ENCODE peak calls at places on chromosomes 16 and 17, in eight cellular contexts. Q, Z, J, A, H, Y, L and X are unnamed samples.

GRCh38 chr16:19389246-19389645 is 28.4 kb upstream of the TMC5 start:
- DNase-seq in Q (peak; percentile 83), Z (peak; percentile 89), J (peak; percentile 80), A (peak; percentile 84), H (no peak), Y (peak; percentile 19), L (no peak), X (no peak)

GRCh38 chr17:40915721-40916256 is 21.7 kb downstream of the KRT23 start:
- DNase-seq in Q (no peak), Z (no peak), J (no peak), A (no peak), H (no peak), Y (no peak), L (no peak), X (no peak)

GRCh38 chr17:81556175-81556691 is 4.1 kb upstream of the FAAP100 start:
- DNase-seq in Q (no peak), Z (no peak), J (no peak), A (no peak), H (no peak), Y (no peak), L (no peak), X (no peak)

GRCh38 chr17:56985371-56986162 is 7.6 kb downstream of the SCPEP1 start:
- DNase-seq in Q (no peak), Z (peak; percentile 61), J (no peak), A (no peak), H (no peak), Y (no peak), L (no peak), X (no peak)

GRCh38 chr17:1959871-1960569 is 65.1 kb downstream of the RTN4RL1 start:
- DNase-seq in Q (no peak), Z (no peak), J (no peak), A (no peak), H (no peak), Y (no peak), L (no peak), X (no peak)

GRCh38 chr17:74130276-74130675 is 73.2 kb upstream of the RPL38 start:
- DNase-seq in Q (no peak), Z (no peak), J (no peak), A (no peak), H (no peak), Y (no peak), L (no peak), X (no peak)

GRCh38 chr16:69767459-69768229 is 5.5 kb downstream of the WWP2 start:
- DNase-seq in Q (no peak), Z (no peak), J (no peak), A (no peak), H (no peak), Y (no peak), L (no peak), X (no peak)

GRCh38 chr16:17836868-17837602 is 366.3 kb upstream of the XYLT1 start:
- DNase-seq in Q (no peak), Z (no peak), J (no peak), A (no peak), H (no peak), Y (no peak), L (no peak), X (no peak)

GRCh38 chr16:89599451-89599858 is 14.0 kb upstream of the DPEP1 start:
- DNase-seq in Q (no peak), Z (no peak), J (no peak), A (peak; percentile 61), H (peak; percentile 55), Y (no peak), L (no peak), X (no peak)

GRCh38 chr17:16352303-16352837 is 899 bp downstream of the CENPV start:
- DNase-seq in Q (peak; percentile 48), Z (no peak), J (no peak), A (peak; percentile 54), H (no peak), Y (peak; percentile 53), L (no peak), X (peak; percentile 41)

GRCh38 chr17:47935961-47936360 is 5.4 kb upstream of the PNPO start:
- DNase-seq in Q (no peak), Z (no peak), J (no peak), A (no peak), H (no peak), Y (peak; percentile 14), L (no peak), X (no peak)

GRCh38 chr17:3665834-3666233 is 2.5 kb downstream of the TAX1BP3 start:
- DNase-seq in Q (no peak), Z (no peak), J (no peak), A (no peak), H (no peak), Y (no peak), L (no peak), X (no peak)

GRCh38 chr17:70159980-70160379 is 9.4 kb upstream of the KCNJ2 start:
- DNase-seq in Q (no peak), Z (no peak), J (no peak), A (no peak), H (no peak), Y (peak; percentile 81), L (no peak), X (no peak)

GRCh38 chr16:56851671-56852400 is 13.2 kb upstream of the SLC12A3 start:
- DNase-seq in Q (no peak), Z (no peak), J (no peak), A (no peak), H (peak; percentile 40), Y (peak; percentile 22), L (peak; percentile 47), X (no peak)

GRCh38 chr16:3819741-3820724 is 60.5 kb downstream of the CREBBP start:
- DNase-seq in Q (peak; percentile 38), Z (no peak), J (peak; percentile 62), A (peak; percentile 19), H (no peak), Y (peak; percentile 98), L (no peak), X (no peak)

GRCh38 chr17:13005530-13005929 is 12.3 kb downstream of the ELAC2 start:
- DNase-seq in Q (no peak), Z (no peak), J (no peak), A (no peak), H (peak; percentile 20), Y (no peak), L (peak; percentile 13), X (no peak)

GRCh38 chr17:76833034-76833689 is 35.0 kb upstream of the MGAT5B start:
- DNase-seq in Q (no peak), Z (no peak), J (no peak), A (no peak), H (no peak), Y (no peak), L (no peak), X (no peak)

GRCh38 chr17:31604936-31605335 is 213.5 kb downstream of the RAB11FIP4 start:
- DNase-seq in Q (no peak), Z (no peak), J (no peak), A (no peak), H (no peak), Y (no peak), L (no peak), X (no peak)

GRCh38 chr16:30747331-30747730 is 894 bp upstream of the PHKG2 start:
- DNase-seq in Q (no peak), Z (no peak), J (no peak), A (no peak), H (no peak), Y (no peak), L (no peak), X (no peak)

GRCh38 chr16:83579027-83579426 is 228.8 kb upstream of the HSBP1 start:
- DNase-seq in Q (no peak), Z (no peak), J (no peak), A (no peak), H (no peak), Y (no peak), L (no peak), X (no peak)

GRCh38 chr16:24538756-24539294 is 541 bp upstream of the RBBP6 start:
- DNase-seq in Q (peak; percentile 67), Z (peak; percentile 62), J (no peak), A (no peak), H (no peak), Y (no peak), L (no peak), X (no peak)

GRCh38 chr17:76558210-76559095 is 18.6 kb downstream of the PRCD start:
- DNase-seq in Q (no peak), Z (no peak), J (no peak), A (no peak), H (no peak), Y (peak; percentile 48), L (no peak), X (no peak)

GRCh38 chr16:67659675-67660563 is at the start of gene ACD:
- DNase-seq in Q (peak; percentile 92), Z (peak; percentile 91), J (peak; percentile 86), A (peak; percentile 93), H (peak; percentile 93), Y (peak; percentile 92), L (peak; percentile 96), X (peak; percentile 100)
- TF ChIP-seq POLR2A in Q (no peak), Z (peak; percentile 91), J (peak; percentile 77), A (peak; percentile 77), H (peak; percentile 31), Y (peak; percentile 79), L (peak; percentile 91), X (peak; percentile 75)

DNA sequence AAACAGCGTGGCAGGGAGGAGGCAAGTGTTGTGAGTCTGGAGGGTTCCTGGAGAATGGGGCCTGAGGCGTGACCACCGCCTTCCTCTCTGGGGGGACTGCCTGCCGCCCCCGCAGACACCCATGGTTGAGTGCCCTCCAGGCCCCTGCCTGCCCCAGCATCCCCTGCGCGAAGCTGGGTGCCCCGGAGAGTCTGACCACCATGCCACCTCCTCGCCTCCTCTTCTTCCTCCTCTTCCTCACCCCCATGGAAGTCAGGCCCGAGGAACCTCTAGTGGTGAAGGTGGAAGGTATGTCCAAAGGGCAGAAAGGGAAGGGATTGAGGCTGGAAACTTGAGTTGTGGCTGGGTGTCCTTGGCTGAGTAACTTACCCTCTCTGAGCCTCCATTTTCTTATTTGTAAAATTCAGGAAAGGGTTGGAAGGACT is at the start of gene CD19:
- DNase-seq in Q (no peak), Z (no peak), J (no peak), A (no peak), H (no peak), Y (no peak), L (no peak), X (no peak)
- TF ChIP-seq POLR2AphosphoS5 in Q (no peak), Z (no peak), J (no peak), A (no peak), H (no peak), Y (no peak), L (no peak), X (peak; percentile 56)

DNA sequence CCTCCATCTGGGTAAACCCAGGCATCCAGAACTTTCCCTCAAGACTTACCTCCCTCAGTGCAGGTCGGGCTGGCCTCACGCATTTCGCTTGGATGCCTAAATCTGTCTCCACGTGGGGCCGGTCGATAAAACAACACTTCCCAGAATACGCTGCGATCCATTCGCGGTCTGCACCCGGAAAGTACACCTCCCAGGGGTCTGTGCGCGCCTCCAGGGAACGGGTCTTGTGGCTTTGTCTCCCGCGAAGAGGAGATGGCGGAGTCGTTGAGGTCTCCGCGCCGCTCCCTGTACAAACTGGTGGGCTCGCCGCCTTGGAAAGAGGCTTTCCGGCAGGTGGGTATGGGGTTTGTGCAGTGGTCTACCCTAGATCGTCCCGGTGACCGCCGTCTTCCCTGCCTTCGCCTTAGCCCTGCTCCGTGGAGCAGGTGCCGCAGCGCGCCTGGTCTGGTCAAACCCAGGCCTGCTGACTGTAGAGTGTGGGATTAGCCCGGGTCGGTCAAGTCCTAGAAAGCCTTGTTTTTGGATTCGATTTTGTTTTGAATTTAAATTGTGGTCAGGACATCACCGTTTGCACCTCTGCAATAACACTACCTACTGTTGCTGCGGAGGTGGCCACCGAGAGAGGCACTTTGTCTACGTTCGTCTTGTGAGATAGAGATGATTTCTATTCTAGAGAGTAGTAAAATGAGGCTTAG is at the start of gene RPAIN:
- DNase-seq in Q (peak; percentile 88), Z (peak; percentile 92), J (peak; percentile 91), A (peak; percentile 91), H (peak; percentile 92), Y (no peak), L (peak; percentile 93), X (peak; percentile 70)
- TF ChIP-seq POLR2A in Q (no peak), Z (peak; percentile 63), J (peak; percentile 51), A (peak; percentile 43), H (peak; percentile 29), Y (peak; percentile 89), L (peak; percentile 50), X (peak; percentile 93)

GRCh38 chr16:81071816-81072215 is 5.2 kb downstream of the C16orf46 start:
- DNase-seq in Q (no peak), Z (no peak), J (no peak), A (no peak), H (no peak), Y (no peak), L (no peak), X (no peak)
- TF ChIP-seq POLR2AphosphoS5 in Q (no peak), Z (no peak), J (no peak), A (no peak), H (no peak), Y (no peak), L (no peak), X (no peak)